ENCODE peak calls at places on chromosomes 12 and 14, in five cellular contexts. A is T-helper 1 cell, I is NCI-H1436, Z is GM06990, N is NCI-H2029. Y is an unnamed sample.

GRCh38 chr12:13435535-13435934 is 239.0 kb downstream of the EMP1 start:
- DNase-seq in A (no peak), I (no peak), N (no peak), Z (no peak), Y (no peak)

GRCh38 chr12:132904718-132905328 is 17.4 kb upstream of the CHFR start:
- DNase-seq in A (peak), I (no peak), N (no peak), Z (peak), Y (no peak)

GRCh38 chr12:67508830-67509229 is 139.7 kb upstream of the DYRK2 start:
- DNase-seq in I (no peak), A (no peak), N (no peak), Z (no peak), Y (no peak)

GRCh38 chr14:68421116-68421515 is 371.8 kb downstream of the ZFP36L1 start:
- DNase-seq in Z (no peak), I (no peak), A (no peak), N (no peak), Y (no peak)

GRCh38 chr12:114658002-114658441 is 26.0 kb downstream of the TBX3 start:
- DNase-seq in Z (no peak), N (no peak), A (no peak), I (no peak), Y (no peak)

GRCh38 chr14:37179896-37180502 is 7.6 kb upstream of the SLC25A21 start:
- DNase-seq in Z (no peak), N (no peak), I (no peak), A (no peak), Y (no peak)

GRCh38 chr14:73173092-73173735 is 36.9 kb downstream of the PSEN1 start:
- DNase-seq in I (peak), N (peak), A (no peak), Z (no peak), Y (peak)

GRCh38 chr12:110543252-110543959 is 39.7 kb downstream of the PPTC7 start:
- DNase-seq in N (peak), Z (no peak), A (no peak), I (no peak), Y (peak)

GRCh38 chr14:69716483-69717187 is 50.3 kb upstream of the SRSF5 start:
- DNase-seq in I (no peak), Z (no peak), A (no peak), N (no peak), Y (no peak)

GRCh38 chr12:89040146-89040964 is 311.9 kb downstream of the DUSP6 start:
- DNase-seq in Z (peak), I (no peak), N (no peak), A (peak), Y (peak)

GRCh38 chr14:68718033-68718725 is 74.7 kb downstream of the ZFP36L1 start:
- DNase-seq in A (no peak), N (no peak), Z (no peak), I (no peak), Y (no peak)

GRCh38 chr12:52415870-52416750 is 10.0 kb upstream of the KRT82 start:
- DNase-seq in N (no peak), I (no peak), Z (no peak), A (no peak), Y (no peak)

GRCh38 chr12:46084666-46085631 is 94.6 kb upstream of the SCAF11 start:
- DNase-seq in A (no peak), I (no peak), N (no peak), Z (no peak), Y (no peak)

GRCh38 chr14:87196436-87196835 is 796.5 kb downstream of the GALC start:
- DNase-seq in I (no peak), Z (no peak), N (no peak), A (no peak), Y (no peak)

GRCh38 chr12:29962276-29963035 is 178.7 kb upstream of the TMTC1 start:
- DNase-seq in N (no peak), I (no peak), A (no peak), Z (no peak), Y (no peak)

GRCh38 chr12:89954259-89954658 is 245.6 kb upstream of the ATP2B1 start:
- DNase-seq in I (no peak), N (no peak), Z (no peak), A (no peak), Y (no peak)

GRCh38 chr12:110928700-110929099 is 8.3 kb upstream of the MYL2 start:
- DNase-seq in A (no peak), I (no peak), N (no peak), Z (no peak), Y (no peak)

GRCh38 chr14:73888460-73888725 is 1.7 kb downstream of the ZNF410 start:
- DNase-seq in I (no peak), A (no peak), Z (no peak), N (no peak), Y (no peak)

GRCh38 chr12:65122661-65123060 is 1.6 kb upstream of the WIF1 start:
- DNase-seq in A (no peak), Z (no peak), I (no peak), N (peak), Y (no peak)

GRCh38 chr12:9700606-9700956 is 31.1 kb downstream of the CLEC2D start:
- DNase-seq in I (no peak), Z (no peak), A (no peak), N (no peak), Y (no peak)

GRCh38 chr12:103928736-103929050 is 1.5 kb upstream of the HSP90B1 start:
- DNase-seq in A (peak), Z (peak), I (no peak), N (no peak), Y (peak)

GRCh38 chr12:5318874-5319273 is 113.0 kb upstream of the NTF3 start:
- DNase-seq in Z (no peak), N (no peak), A (no peak), I (no peak), Y (no peak)

GRCh38 chr12:47989666-47990065 is 14.6 kb downstream of the COL2A1 start:
- DNase-seq in A (no peak), I (no peak), N (no peak), Z (no peak), Y (no peak)

GRCh38 chr14:101225729-101226152 is 322.2 kb upstream of the RTL1 start:
- DNase-seq in N (no peak), A (no peak), I (no peak), Z (no peak), Y (no peak)

GRCh38 chr12:32043928-32044549 is 62.6 kb upstream of the BICD1 start:
- DNase-seq in N (no peak), I (no peak), Z (no peak), A (no peak), Y (no peak)

GRCh38 chr12:57760347-57760982 is 5.6 kb downstream of the MARCHF9 start:
- DNase-seq in I (no peak), A (no peak), Z (no peak), N (no peak), Y (no peak)

GRCh38 chr12:64595863-64596793 is 14.2 kb upstream of the RASSF3 start:
- DNase-seq in N (no peak), I (no peak), A (no peak), Z (no peak), Y (no peak)

GRCh38 chr14:28356819-28357218 is 409.8 kb upstream of the FOXG1 start:
- DNase-seq in I (no peak), Z (no peak), N (no peak), A (no peak), Y (no peak)

GRCh38 chr14:75443203-75443969 is 15.6 kb downstream of the JDP2 start:
- DNase-seq in N (no peak), A (no peak), Z (no peak), I (no peak), Y (no peak)